ENCODE peak calls at places on chromosomes 3 and 15, in seven cellular contexts. M is IMR-90; J is activated effector memory CD4-positive, alpha-beta T cell treated with Interleukin-2 at 50 U/mL for 16 hours; Y is breast epithelium; L is midbrain; T is A549; B is skeletal muscle cell. C is an unnamed sample.

GRCh38 chr3:21509706-21510105 is 241.3 kb downstream of the ZNF385D start:
- DNase-seq in Y (no peak), M (no peak), L (no peak), J (no peak), T (no peak), B (peak), C (no peak)

GRCh38 chr3:196454935-196455334 is 22.7 kb upstream of the UBXN7 start:
- DNase-seq in B (no peak), M (peak), J (no peak), T (no peak), Y (no peak), L (no peak), C (peak)

GRCh38 chr3:72255191-72255590 is 470.2 kb upstream of the PROK2 start:
- DNase-seq in T (no peak), L (no peak), B (no peak), Y (peak), J (no peak), M (no peak), C (peak)

GRCh38 chr15:62649793-62650420 is 392.6 kb upstream of the TPM1 start:
- DNase-seq in J (no peak), M (peak), B (no peak), L (no peak), T (no peak), Y (no peak), C (peak)

GRCh38 chr15:46277994-46278885 is 643.4 kb downstream of the SQOR start:
- DNase-seq in T (no peak), J (no peak), M (no peak), L (no peak), Y (no peak), B (no peak), C (no peak)

GRCh38 chr3:138578141-138578540 is 15.9 kb downstream of the CEP70 start:
- DNase-seq in J (no peak), Y (no peak), B (no peak), M (no peak), T (no peak), L (no peak), C (no peak)

GRCh38 chr3:115877647-115877934 is 254.3 kb downstream of the GAP43 start:
- DNase-seq in B (no peak), T (no peak), M (no peak), L (no peak), J (no peak), Y (no peak), C (no peak)

GRCh38 chr3:20352547-20353164 is 166.7 kb upstream of the SGO1 start:
- DNase-seq in T (no peak), B (peak), M (no peak), J (no peak), L (no peak), Y (no peak), C (peak)

C was measured in LHCN-M2.